ENCODE peak calls at places on chromosome 10, in ten cellular contexts. J is psoas muscle, G is testis, O is Panc1, Y is left ventricle myocardium inferior, D is AG04450, M is osteocyte, B is neural progenitor cell, H is GM06990, V is tibial artery. E is an unnamed sample.

GRCh38 chr10:121157998-121158397 is 306.8 kb downstream of the WDR11 start:
- DNase-seq in G (no peak), O (no peak), V (peak; percentile 73), J (no peak), Y (no peak), D (no peak), B (no peak), M (no peak), H (no peak), E (no peak)

GRCh38 chr10:103759100-103759781 is 96.1 kb downstream of the SH3PXD2A start:
- DNase-seq in O (peak; percentile 75), Y (peak; percentile 60), G (no peak), M (no peak), V (peak; percentile 87), D (peak; percentile 61), J (peak; percentile 75), H (no peak), B (no peak), E (peak; percentile 68)

GRCh38 chr10:42951486-42952251 is 125.2 kb upstream of the RET start:
- DNase-seq in B (peak; percentile 75), G (peak; percentile 15), V (peak; percentile 54), D (no peak), Y (peak; percentile 58), H (no peak), J (peak; percentile 69), M (peak; percentile 77), O (no peak), E (no peak)

GRCh38 chr10:133241501-133242205 is 4.0 kb downstream of the VENTX start:
- DNase-seq in O (no peak), D (no peak), J (no peak), M (no peak), H (peak; percentile 47), G (no peak), V (no peak), Y (no peak), B (no peak), E (no peak)

GRCh38 chr10:103472005-103472404 is 7.0 kb downstream of the CALHM3 start:
- DNase-seq in M (no peak), J (peak; percentile 38), B (no peak), V (no peak), H (peak; percentile 75), O (no peak), D (no peak), Y (no peak), G (no peak), E (no peak)

GRCh38 chr10:14184841-14185500 is 145.8 kb downstream of the FRMD4A start:
- DNase-seq in G (no peak), J (no peak), D (no peak), H (peak; percentile 77), O (no peak), B (peak; percentile 54), Y (no peak), V (no peak), M (no peak), E (no peak)

GRCh38 chr10:44386546-44387052 is 1.7 kb upstream of the CXCL12 start:
- DNase-seq in D (no peak), B (peak; percentile 89), O (no peak), V (peak; percentile 77), G (peak; percentile 71), J (peak; percentile 84), M (peak; percentile 91), H (peak; percentile 61), Y (peak; percentile 72), E (no peak)

GRCh38 chr10:34089294-34089693 is 725.8 kb downstream of the PARD3 start:
- DNase-seq in H (no peak), Y (no peak), G (no peak), B (no peak), J (no peak), D (no peak), M (peak; percentile 25), O (no peak), V (no peak), E (no peak)

GRCh38 chr10:114051714-114052113 is 8.0 kb downstream of the ADRB1 start:
- DNase-seq in Y (no peak), B (no peak), G (no peak), D (no peak), M (no peak), J (no peak), O (no peak), V (no peak), H (no peak), E (no peak)

GRCh38 chr10:72061491-72061890 is 26.9 kb downstream of the SPOCK2 start:
- DNase-seq in J (peak; percentile 47), V (no peak), G (no peak), O (no peak), M (no peak), H (no peak), D (no peak), B (peak; percentile 59), Y (no peak), E (no peak)

GRCh38 chr10:101895781-101896180 is 52.2 kb upstream of the KCNIP2 start:
- DNase-seq in D (no peak), G (no peak), Y (no peak), M (no peak), B (no peak), H (no peak), V (no peak), J (no peak), O (no peak), E (no peak)

GRCh38 chr10:3538291-3538849 is 246.6 kb downstream of the KLF6 start:
- DNase-seq in H (no peak), J (no peak), D (no peak), M (no peak), B (no peak), O (no peak), Y (no peak), G (no peak), V (no peak), E (no peak)

GRCh38 chr10:33332183-33333031 is 2.1 kb downstream of the NRP1 start:
- DNase-seq in V (no peak), H (no peak), M (no peak), Y (no peak), B (peak; percentile 9), D (no peak), J (no peak), O (no peak), G (no peak), E (no peak)

GRCh38 chr10:79490400-79491081 is 21.8 kb upstream of the EIF5AL1 start:
- DNase-seq in H (no peak), O (no peak), Y (peak; percentile 49), M (no peak), J (peak; percentile 72), V (peak; percentile 60), D (peak; percentile 45), B (no peak), G (no peak), E (no peak)

GRCh38 chr10:124049484-124049883 is 43.9 kb downstream of the CHST15 start:
- DNase-seq in D (no peak), V (no peak), O (peak; percentile 35), G (no peak), M (no peak), H (no peak), J (no peak), B (no peak), Y (no peak), E (no peak)

GRCh38 chr10:17851611-17852010 is 42.5 kb downstream of the MRC1 start:
- DNase-seq in J (peak; percentile 70), H (no peak), D (no peak), Y (peak; percentile 58), O (no peak), B (no peak), G (peak; percentile 29), M (no peak), V (peak; percentile 77), E (no peak)

GRCh38 chr10:11178606-11179221 is 161.0 kb downstream of the CELF2 start:
- DNase-seq in V (no peak), H (peak; percentile 63), G (peak; percentile 27), Y (peak; percentile 46), M (no peak), B (no peak), D (no peak), J (no peak), O (no peak), E (peak; percentile 52)

GRCh38 chr10:49104323-49104722 is 11.0 kb downstream of the VSTM4 start:
- DNase-seq in V (peak; percentile 85), D (no peak), G (no peak), H (no peak), O (no peak), Y (no peak), B (no peak), M (no peak), J (no peak), E (no peak)
- TF ChIP-seq CTCF in V (peak; percentile 24), D (no peak), G (no peak), H (no peak), O (no peak), Y (no peak), B (no peak), M (no peak), J (no peak), E (no peak)

DNA sequence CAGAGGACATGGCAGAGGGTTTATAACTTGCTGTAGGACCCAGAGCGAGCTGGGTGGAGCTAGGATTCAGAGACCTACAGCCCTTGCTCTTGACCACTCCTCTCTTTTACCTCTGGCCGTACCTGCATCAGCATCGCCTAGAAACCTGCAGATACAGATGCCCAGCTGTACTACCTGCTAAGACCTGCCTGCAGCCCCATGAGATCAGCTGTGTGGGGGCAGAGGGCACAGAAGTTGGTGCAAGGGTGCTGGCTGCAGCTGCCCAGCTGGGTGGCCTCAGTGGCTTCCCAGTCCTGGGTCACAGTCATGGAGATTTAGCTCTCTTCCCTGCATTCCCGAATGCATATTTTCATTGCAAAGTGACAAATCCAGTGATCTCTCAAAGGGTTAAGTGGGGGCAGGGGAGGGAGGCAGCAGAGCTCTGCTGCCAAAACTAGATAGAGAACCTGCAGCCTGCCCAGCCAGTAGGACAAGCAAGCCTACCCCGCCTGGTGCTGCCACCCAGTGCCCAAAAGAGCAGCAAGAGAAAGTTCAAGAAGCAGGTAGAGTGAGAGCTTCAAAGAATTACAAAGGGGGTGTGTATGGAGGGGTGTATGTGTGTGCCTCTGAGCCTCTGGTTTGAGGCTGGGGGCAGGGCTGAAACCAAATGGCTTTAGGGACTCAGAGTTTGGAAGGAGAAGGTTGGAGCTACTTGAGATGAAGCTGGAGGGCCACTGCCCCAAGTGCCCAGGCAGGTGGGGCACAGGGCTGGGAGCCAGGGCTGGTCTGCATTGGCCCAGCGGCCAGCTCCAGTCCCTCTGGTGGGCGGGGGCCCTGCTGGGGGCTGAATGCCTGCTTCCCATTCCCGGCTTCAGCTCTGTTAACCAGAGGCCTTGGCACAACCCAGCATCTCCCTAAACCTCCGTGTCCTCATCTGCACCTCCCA is 6.8 kb downstream of the FAM241B start:
- DNase-seq in V (peak; percentile 45), Y (no peak), D (no peak), J (no peak), H (no peak), O (no peak), M (no peak), B (peak; percentile 53), G (peak; percentile 53), E (no peak)
- TF ChIP-seq CTCF in V (no peak), Y (peak; percentile 53), D (peak; percentile 21), J (no peak), H (peak; percentile 54), O (peak; percentile 87), M (peak; percentile 49), B (peak; percentile 52), G (no peak), E (no peak)

GRCh38 chr10:56782503-56782902 is 421.4 kb upstream of the ZWINT start:
- DNase-seq in B (peak; percentile 31), V (no peak), D (no peak), O (no peak), M (no peak), Y (no peak), J (no peak), H (no peak), G (no peak), E (no peak)
- TF ChIP-seq CTCF in B (peak; percentile 28), V (no peak), D (no peak), O (no peak), M (no peak), Y (no peak), J (no peak), H (no peak), G (no peak), E (no peak)

GRCh38 chr10:6110136-6110535 is 21.3 kb downstream of the RBM17 start:
- DNase-seq in V (no peak), D (no peak), J (no peak), B (no peak), M (no peak), Y (no peak), H (no peak), O (no peak), G (no peak), E (no peak)
- TF ChIP-seq CTCF in V (no peak), D (no peak), J (no peak), B (no peak), M (no peak), Y (no peak), H (no peak), O (no peak), G (no peak), E (no peak)